ENCODE peak calls at places on chromosomes 16 and 17, in ten cellular contexts. P, E, S, X, H, O, Q, C, D and Y are unnamed samples.

GRCh38 chr16:12474794-12475410 is 328.8 kb downstream of the CPPED1 start:
- DNase-seq in C (no peak), S (no peak), P (no peak), D (no peak), O (no peak), H (no peak), X (no peak), E (no peak), Q (no peak), Y (no peak)

GRCh38 chr17:6276711-6277110 is 158.2 kb downstream of the AIPL1 start:
- DNase-seq in D (no peak), X (no peak), H (no peak), P (no peak), C (no peak), Q (no peak), O (no peak), S (no peak), E (no peak), Y (no peak)

GRCh38 chr16:1309888-1310831 is 724 bp downstream of the UBE2I start:
- DNase-seq in D (peak), Q (no peak), H (no peak), S (peak), E (no peak), C (no peak), O (peak), X (no peak), P (no peak), Y (peak)

GRCh38 chr17:2190014-2190413 is 113.6 kb downstream of the SMG6 start:
- DNase-seq in E (no peak), O (no peak), X (no peak), S (peak), H (no peak), C (no peak), Q (no peak), P (no peak), D (no peak), Y (no peak)

GRCh38 chr17:9026741-9027140 is 5.4 kb downstream of the NTN1 start:
- DNase-seq in P (no peak), C (no peak), S (no peak), H (no peak), D (no peak), X (no peak), Q (no peak), E (no peak), O (no peak), Y (no peak)

GRCh38 chr17:33934696-33935095 is 320.4 kb upstream of the CCL2 start:
- DNase-seq in C (no peak), Q (no peak), O (no peak), P (no peak), S (no peak), X (no peak), E (no peak), D (no peak), H (no peak), Y (no peak)

GRCh38 chr17:9676742-9677387 is 31.5 kb downstream of the USP43 start:
- DNase-seq in O (no peak), X (no peak), D (peak), E (no peak), Q (no peak), C (peak), P (no peak), S (peak), H (peak), Y (peak)

GRCh38 chr16:14337303-14338191 is 266.4 kb downstream of the MRTFB start:
- DNase-seq in C (no peak), X (no peak), E (peak), O (no peak), D (no peak), H (no peak), S (peak), Q (no peak), P (no peak), Y (no peak)

GRCh38 chr17:43056051-43056450 is 31.0 kb downstream of the RND2 start:
- DNase-seq in P (no peak), Q (no peak), E (no peak), O (no peak), H (no peak), X (no peak), C (no peak), S (no peak), D (no peak), Y (no peak)

GRCh38 chr16:55155815-55156214 is 168.2 kb upstream of the IRX6 start:
- DNase-seq in P (no peak), C (no peak), Q (no peak), E (no peak), O (no peak), H (no peak), S (no peak), D (no peak), X (no peak), Y (no peak)

GRCh38 chr17:28643979-28644781 is 778 bp downstream of the BLTP2 start:
- DNase-seq in D (peak), X (peak), P (peak), O (peak), C (peak), Q (peak), E (peak), H (peak), S (peak), Y (peak)

GRCh38 chr16:66695935-66696668 is 441 bp downstream of the CMTM4 start:
- DNase-seq in C (peak), H (peak), E (peak), Q (peak), D (peak), O (peak), P (peak), S (no peak), X (peak), Y (peak)

GRCh38 chr16:56421976-56422669 is 3.2 kb downstream of the AMFR start:
- DNase-seq in C (no peak), P (no peak), D (peak), O (no peak), H (no peak), S (no peak), X (no peak), Q (no peak), E (no peak), Y (no peak)

GRCh38 chr16:27431773-27432599 is 30.0 kb downstream of the IL21R start:
- DNase-seq in P (peak), O (no peak), S (peak), C (peak), E (no peak), X (no peak), D (peak), Q (peak), H (no peak), Y (peak)

GRCh38 chr17:29954405-29954804 is 13.0 kb downstream of the EFCAB5 start:
- DNase-seq in H (no peak), C (no peak), S (no peak), Q (no peak), D (no peak), X (no peak), O (no peak), P (no peak), E (no peak), Y (no peak)

GRCh38 chr17:63622571-63623390 is 564 bp downstream of the MAP3K3 start:
- DNase-seq in O (peak), C (peak), E (peak), X (peak), Q (peak), D (peak), H (peak), S (peak), P (peak), Y (peak)

GRCh38 chr16:79563919-79564318 is 36.6 kb downstream of the MAF start:
- DNase-seq in S (no peak), P (no peak), Q (no peak), D (no peak), O (no peak), H (no peak), X (no peak), C (no peak), E (no peak), Y (no peak)

GRCh38 chr17:65657251-65657828 is 95.9 kb upstream of the AXIN2 start:
- DNase-seq in D (peak), H (no peak), O (no peak), E (no peak), C (no peak), Q (no peak), X (no peak), S (no peak), P (no peak), Y (no peak)

GRCh38 chr17:18129041-18129502 is 20.5 kb downstream of the MYO15A start:
- DNase-seq in Q (no peak), E (peak), S (peak), P (no peak), X (no peak), D (no peak), H (no peak), O (no peak), C (peak), Y (no peak)

GRCh38 chr16:28182183-28182582 is 29.6 kb downstream of the XPO6 start:
- DNase-seq in X (no peak), E (no peak), C (no peak), P (no peak), H (no peak), Q (no peak), D (peak), O (no peak), S (peak), Y (peak)

GRCh38 chr17:77886387-77886728 is 72.1 kb upstream of the TNRC6C start:
- DNase-seq in E (peak), Q (no peak), C (peak), H (no peak), P (no peak), O (peak), S (no peak), X (no peak), D (no peak), Y (peak)
- TF ChIP-seq CTCF in E (no peak), Q (no peak), C (no peak), H (no peak), P (no peak), O (no peak), S (no peak), X (no peak), D (no peak), Y (no peak)

GRCh38 chr17:3827124-3827773 is 18.8 kb downstream of the NCBP3 start:
- DNase-seq in H (peak), P (peak), C (peak), D (peak), O (no peak), Q (peak), E (no peak), S (peak), X (peak), Y (peak)
- TF ChIP-seq CTCF in H (peak), P (no peak), C (peak), D (peak), O (peak), Q (peak), E (peak), S (peak), X (peak), Y (peak)

GRCh38 chr16:85527042-85527766 is 85.9 kb upstream of the GSE1 start:
- DNase-seq in H (no peak), C (no peak), D (no peak), Q (no peak), S (no peak), P (no peak), X (no peak), E (peak), O (no peak), Y (no peak)

GRCh38 chr16:85527767-85528297 is 85.3 kb upstream of the GSE1 start:
- DNase-seq in O (no peak), H (no peak), S (no peak), X (no peak), Q (no peak), D (no peak), E (no peak), P (no peak), C (no peak), Y (no peak)

GRCh38 chr16:85530370-85530739 is 82.8 kb upstream of the GSE1 start:
- DNase-seq in S (no peak), E (no peak), O (no peak), Q (no peak), C (no peak), D (no peak), P (no peak), H (no peak), X (no peak), Y (no peak)

GRCh38 chr16:85529489-85530369 is 83.4 kb upstream of the GSE1 start:
- DNase-seq in P (no peak), D (no peak), Q (no peak), O (no peak), X (no peak), H (no peak), S (no peak), C (no peak), E (no peak), Y (no peak)

GRCh38 chr16:85528528-85529387 is 84.4 kb upstream of the GSE1 start:
- DNase-seq in O (no peak), X (no peak), Q (peak), E (no peak), H (peak), C (no peak), P (no peak), D (peak), S (no peak), Y (peak)
- TF ChIP-seq CTCF in O (peak), X (peak), Q (peak), E (peak), H (peak), C (peak), P (peak), D (peak), S (peak), Y (peak)

GRCh38 chr16:85612191-85612800 is 826 bp upstream of the GSE1 start:
- DNase-seq in S (peak), X (peak), H (peak), C (peak), D (peak), Q (no peak), O (peak), E (peak), P (peak), Y (peak)
- TF ChIP-seq CTCF in S (no peak), X (no peak), H (no peak), C (no peak), D (no peak), Q (no peak), O (no peak), E (no peak), P (no peak), Y (no peak)

GRCh38 chr16:50386139-50386538 is 17.4 kb upstream of the BRD7 start:
- DNase-seq in P (no peak), Q (no peak), E (no peak), S (no peak), C (no peak), H (no peak), D (no peak), X (no peak), O (no peak), Y (no peak)

GRCh38 chr16:50376997-50377396 is 8.2 kb upstream of the BRD7 start:
- DNase-seq in X (no peak), E (no peak), D (no peak), C (no peak), S (no peak), H (no peak), P (no peak), Q (no peak), O (no peak), Y (no peak)

GRCh38 chr16:50378417-50378816 is 9.6 kb upstream of the BRD7 start:
- DNase-seq in E (no peak), S (no peak), P (no peak), X (no peak), D (no peak), H (no peak), C (no peak), Q (no peak), O (no peak), Y (no peak)

GRCh38 chr16:50384500-50385122 is 15.8 kb upstream of the BRD7 start:
- DNase-seq in O (no peak), H (no peak), P (no peak), S (no peak), C (no peak), D (no peak), X (no peak), E (no peak), Q (no peak), Y (no peak)

GRCh38 chr16:50381679-50382440 is 13.1 kb upstream of the BRD7 start:
- DNase-seq in H (no peak), S (no peak), O (no peak), C (no peak), Q (no peak), X (no peak), D (peak), P (no peak), E (no peak), Y (no peak)
- TF ChIP-seq CTCF in H (no peak), S (no peak), O (no peak), C (no peak), Q (peak), X (peak), D (peak), P (no peak), E (no peak), Y (no peak)

DNA sequence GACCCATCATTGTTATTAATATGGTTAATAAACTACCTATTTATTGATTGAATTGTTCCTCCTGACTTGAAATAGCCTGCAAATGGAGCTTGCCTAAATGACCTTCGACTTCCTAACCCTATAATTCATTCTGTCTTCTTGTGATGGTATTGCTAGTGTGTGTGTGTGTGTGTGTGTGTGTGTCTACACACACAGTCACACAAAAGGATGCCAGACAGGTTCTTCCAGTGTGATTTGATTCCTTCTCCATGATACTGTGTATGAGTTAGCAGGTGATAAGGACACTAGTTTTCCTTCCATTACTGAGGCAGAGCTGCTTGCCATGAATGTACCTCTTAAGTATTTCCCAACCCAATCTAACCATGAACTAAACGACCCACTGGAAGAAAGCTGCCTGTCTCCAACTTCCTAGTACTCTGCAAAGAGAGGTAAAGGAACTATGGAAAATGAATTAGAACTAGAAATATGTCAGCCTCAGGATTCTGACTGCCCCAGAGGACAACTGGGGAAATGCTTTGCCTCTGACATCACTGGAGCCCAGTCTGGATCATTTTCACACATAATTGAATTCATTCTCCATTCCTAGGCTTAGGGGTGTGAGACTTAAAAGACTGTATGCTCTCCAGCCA is 3.5 kb upstream of the CDC6 start:
- DNase-seq in P (no peak), E (no peak), C (peak), S (peak), D (no peak), H (peak), Q (no peak), O (no peak), X (no peak), Y (no peak)
- TF ChIP-seq CTCF in P (no peak), E (no peak), C (no peak), S (peak), D (no peak), H (no peak), Q (no peak), O (no peak), X (no peak), Y (no peak)